ENCODE peak calls at places on chromosomes 13 and 19, in nine cellular contexts. Y, O, H, T, S, Q, Z, M and K are unnamed samples.

GRCh38 chr19:2064788-2065524 is 13.9 kb upstream of the MKNK2 start:
- DNase-seq in Y (peak; percentile 31), O (peak; percentile 56), H (no peak), T (no peak), S (no peak), Q (peak; percentile 36), Z (peak; percentile 42), M (no peak), K (no peak)

GRCh38 chr19:28313633-28314032 is 899.3 kb downstream of the UQCRFS1 start:
- DNase-seq in Y (peak; percentile 91), O (no peak), H (peak; percentile 17), T (no peak), S (no peak), Q (peak; percentile 72), Z (no peak), M (no peak), K (no peak)

GRCh38 chr13:29683041-29683440 is 87.6 kb upstream of the SLC7A1 start:
- DNase-seq in Y (no peak), O (no peak), H (no peak), T (no peak), S (no peak), Q (no peak), Z (no peak), M (no peak), K (no peak)

GRCh38 chr13:73429691-73430090 is 370.9 kb downstream of the KLF5 start:
- DNase-seq in Y (no peak), O (no peak), H (peak; percentile 33), T (no peak), S (no peak), Q (no peak), Z (no peak), M (no peak), K (no peak)

GRCh38 chr19:44848036-44848804 is 2.1 kb downstream of the NECTIN2 start:
- DNase-seq in Y (peak; percentile 24), O (no peak), H (peak; percentile 57), T (no peak), S (no peak), Q (peak; percentile 80), Z (peak; percentile 27), M (no peak), K (peak; percentile 87)

GRCh38 chr19:23698711-23699520 is 11.9 kb upstream of the ZNF675 start:
- DNase-seq in Y (no peak), O (peak; percentile 73), H (no peak), T (no peak), S (peak; percentile 27), Q (peak; percentile 41), Z (peak; percentile 65), M (no peak), K (peak; percentile 27)

GRCh38 chr13:42753697-42754096 is 27.7 kb upstream of the FAM216B start:
- DNase-seq in Y (no peak), O (no peak), H (no peak), T (no peak), S (no peak), Q (peak; percentile 34), Z (no peak), M (no peak), K (no peak)

GRCh38 chr19:47003611-47003935 is 16.1 kb upstream of the NPAS1 start:
- DNase-seq in Y (no peak), O (peak; percentile 55), H (peak; percentile 10), T (no peak), S (no peak), Q (peak; percentile 53), Z (no peak), M (no peak), K (no peak)

GRCh38 chr13:113209880-113210421 is 538 bp downstream of the CUL4A start:
- DNase-seq in Y (peak; percentile 38), O (peak; percentile 53), H (peak; percentile 55), T (no peak), S (peak; percentile 71), Q (peak; percentile 83), Z (peak; percentile 77), M (peak; percentile 71), K (peak; percentile 72)

GRCh38 chr19:41851456-41851855 is 6.6 kb downstream of the DMRTC2 start:
- DNase-seq in Y (no peak), O (no peak), H (no peak), T (no peak), S (no peak), Q (no peak), Z (no peak), M (no peak), K (peak; percentile 45)

GRCh38 chr13:44921931-44922758 is 67.1 kb downstream of the NUFIP1 start:
- DNase-seq in Y (peak; percentile 67), O (peak; percentile 40), H (peak; percentile 98), T (peak; percentile 93), S (peak; percentile 64), Q (peak; percentile 37), Z (no peak), M (no peak), K (no peak)

GRCh38 chr19:33226550-33227241 is 1.0 kb upstream of the SLC7A10 start:
- DNase-seq in Y (no peak), O (no peak), H (no peak), T (no peak), S (peak; percentile 42), Q (peak; percentile 68), Z (peak; percentile 62), M (no peak), K (peak; percentile 96)

GRCh38 chr19:5109560-5109959 is 140.6 kb downstream of the KDM4B start:
- DNase-seq in Y (no peak), O (no peak), H (no peak), T (no peak), S (no peak), Q (peak; percentile 73), Z (no peak), M (no peak), K (peak; percentile 74)

GRCh38 chr13:98454389-98454881 is 122.5 kb downstream of the STK24 start:
- DNase-seq in Y (peak; percentile 84), O (peak; percentile 8), H (peak; percentile 94), T (peak; percentile 83), S (no peak), Q (no peak), Z (no peak), M (no peak), K (no peak)

GRCh38 chr19:48348039-48348438 is 15.7 kb downstream of the TMEM143 start:
- DNase-seq in Y (peak; percentile 45), O (no peak), H (no peak), T (no peak), S (no peak), Q (peak; percentile 44), Z (no peak), M (no peak), K (no peak)

GRCh38 chr19:7873304-7874079 is 698 bp downstream of the PRR36 start:
- DNase-seq in Y (no peak), O (no peak), H (no peak), T (no peak), S (no peak), Q (peak; percentile 73), Z (no peak), M (no peak), K (peak; percentile 48)

GRCh38 chr19:6794817-6795431 is 22.4 kb downstream of the VAV1 start:
- DNase-seq in Y (no peak), O (no peak), H (no peak), T (no peak), S (no peak), Q (no peak), Z (no peak), M (no peak), K (peak; percentile 53)

GRCh38 chr13:28425796-28426195 is 69.1 kb downstream of the FLT1 start:
- DNase-seq in Y (no peak), O (no peak), H (peak; percentile 53), T (no peak), S (no peak), Q (no peak), Z (no peak), M (no peak), K (no peak)

GRCh38 chr13:112973577-112973951 is 4.5 kb downstream of the MCF2L start:
- DNase-seq in Y (no peak), O (no peak), H (no peak), T (no peak), S (no peak), Q (peak; percentile 70), Z (no peak), M (no peak), K (no peak)

GRCh38 chr19:13861714-13862531 is 15.0 kb upstream of the NANOS3 start:
- DNase-seq in Y (peak; percentile 97), O (peak; percentile 53), H (peak; percentile 87), T (peak; percentile 74), S (peak; percentile 93), Q (peak; percentile 96), Z (peak; percentile 92), M (peak; percentile 86), K (peak; percentile 87)

GRCh38 chr13:74162782-74163181 is 28.6 kb upstream of the KLF12 start:
- DNase-seq in Y (no peak), O (no peak), H (no peak), T (no peak), S (no peak), Q (no peak), Z (no peak), M (no peak), K (no peak)

GRCh38 chr19:12773571-12773970 is 1.8 kb downstream of the HOOK2 start:
- DNase-seq in Y (peak; percentile 72), O (no peak), H (peak; percentile 35), T (no peak), S (no peak), Q (no peak), Z (no peak), M (no peak), K (no peak)

GRCh38 chr13:76000131-76000530 is 364.0 kb downstream of the LMO7 start:
- DNase-seq in Y (no peak), O (no peak), H (no peak), T (no peak), S (no peak), Q (no peak), Z (no peak), M (no peak), K (no peak)

GRCh38 chr13:41212881-41213280 is 18.5 kb upstream of the KBTBD7 start:
- DNase-seq in Y (no peak), O (no peak), H (no peak), T (no peak), S (no peak), Q (no peak), Z (no peak), M (no peak), K (no peak)

GRCh38 chr19:46919324-46919723 is 58.5 kb downstream of the ARHGAP35 start:
- DNase-seq in Y (peak; percentile 49), O (no peak), H (peak; percentile 75), T (no peak), S (no peak), Q (no peak), Z (no peak), M (no peak), K (no peak)

GRCh38 chr13:33274264-33274663 is 11.3 kb downstream of the STARD13 start:
- DNase-seq in Y (no peak), O (no peak), H (no peak), T (no peak), S (no peak), Q (no peak), Z (no peak), M (no peak), K (no peak)

GRCh38 chr19:58551123-58551497 is 3.8 kb downstream of the CHMP2A start:
- DNase-seq in Y (no peak), O (no peak), H (no peak), T (no peak), S (no peak), Q (no peak), Z (no peak), M (no peak), K (no peak)